ENCODE peak calls at places on chromosomes 13 and 19, in six cellular contexts. O is CD4-positive, alpha-beta memory T cell; W is endodermal cell; I is neural progenitor cell; C is thoracic aorta; B is transverse colon. X is an unnamed sample. For H3K4me1, the result is how much of the 10 kb centered on the place peaks cover.

GRCh38 chr13:107681611-107682010 is 533.7 kb downstream of the LIG4 start:
- DNase-seq in O (no peak), I (no peak), W (no peak), B (no peak), C (no peak), X (no peak)

GRCh38 chr13:46010148-46010547 is 42.4 kb downstream of the ZC3H13 start:
- DNase-seq in C (no peak), B (no peak), I (peak), O (no peak), W (peak), X (no peak)

GRCh38 chr13:79988573-79988972 is 352.4 kb downstream of the SPRY2 start:
- DNase-seq in O (no peak), B (peak), W (no peak), I (no peak), C (no peak), X (no peak)

GRCh38 chr19:16457195-16457953 is 14.4 kb downstream of the EPS15L1 start:
- DNase-seq in O (no peak), B (no peak), W (peak), C (no peak), I (peak), X (peak)

GRCh38 chr19:11377237-11377636 is 2.8 kb downstream of the SWSAP1 start:
- DNase-seq in C (no peak), B (peak), I (no peak), W (no peak), O (no peak), X (no peak)

GRCh38 chr19:52739576-52739975 is 4.7 kb upstream of the ZNF611 start:
- DNase-seq in O (no peak), B (no peak), C (no peak), I (no peak), W (peak), X (no peak)

GRCh38 chr19:15779756-15780476 is 7.5 kb upstream of the OR10H5 start:
- DNase-seq in C (peak), O (no peak), W (no peak), I (no peak), B (peak), X (peak)

GRCh38 chr19:9251236-9251635 is 506 bp downstream of the OR7E24 start:
- DNase-seq in W (no peak), B (no peak), I (no peak), O (no peak), C (no peak), X (no peak)

GRCh38 chr13:98221234-98221633 is 44.2 kb upstream of the RNF113B start:
- DNase-seq in I (no peak), W (peak), B (no peak), O (no peak), C (no peak), X (no peak)

GRCh38 chr19:3954107-3954506 is 16.8 kb downstream of the DAPK3 start:
- DNase-seq in I (no peak), W (peak), C (no peak), O (no peak), B (no peak), X (no peak)

GRCh38 chr13:77698211-77699058 is 948 bp downstream of the SLAIN1 start:
- DNase-seq in B (peak), W (peak), C (no peak), O (peak), I (peak), X (no peak)

GRCh38 chr13:24724714-24725113 is 39.3 kb upstream of the RNF17 start:
- DNase-seq in W (no peak), C (no peak), O (no peak), I (no peak), B (no peak), X (no peak)

GRCh38 chr13:30846311-30846710 is 59.8 kb upstream of the MEDAG start:
- DNase-seq in B (no peak), O (no peak), W (no peak), C (no peak), I (no peak), X (no peak)

GRCh38 chr19:16889429-16889882 is 657 bp downstream of the F2RL3 start:
- DNase-seq in B (no peak), W (no peak), O (no peak), C (no peak), I (no peak), X (no peak)

GRCh38 chr19:13835791-13836723 is 40.8 kb downstream of the ZSWIM4 start:
- DNase-seq in W (peak), I (no peak), B (no peak), O (peak), C (no peak), X (peak)

GRCh38 chr19:54418030-54418929 is 3.0 kb downstream of the TTYH1 start:
- DNase-seq in W (peak), B (no peak), C (no peak), O (peak), I (peak), X (no peak)

GRCh38 chr13:34152409-34152808 is 334.5 kb downstream of the RFC3 start:
- DNase-seq in O (no peak), I (no peak), B (no peak), C (no peak), W (no peak), X (no peak)

GRCh38 chr19:27774827-27775226 is 1438.1 kb downstream of the UQCRFS1 start:
- DNase-seq in C (no peak), O (no peak), I (no peak), W (peak), B (no peak), X (no peak)

GRCh38 chr13:21567714-21568113 is 36.3 kb downstream of the MICU2 start:
- DNase-seq in B (no peak), I (no peak), O (no peak), W (no peak), C (no peak), X (no peak)

GRCh38 chr19:17681505-17682125 is 6.5 kb downstream of the UNC13A start:
- DNase-seq in I (peak), B (no peak), C (no peak), W (peak), O (no peak), X (no peak)

GRCh38 chr19:28492616-28493015 is 720.3 kb downstream of the UQCRFS1 start:
- DNase-seq in W (no peak), C (no peak), B (no peak), O (no peak), I (no peak), X (no peak)

GRCh38 chr19:18995804-18996241 is 37.5 kb downstream of the SUGP2 start:
- DNase-seq in B (peak), I (peak), O (no peak), W (peak), C (no peak), X (no peak)

DNA sequence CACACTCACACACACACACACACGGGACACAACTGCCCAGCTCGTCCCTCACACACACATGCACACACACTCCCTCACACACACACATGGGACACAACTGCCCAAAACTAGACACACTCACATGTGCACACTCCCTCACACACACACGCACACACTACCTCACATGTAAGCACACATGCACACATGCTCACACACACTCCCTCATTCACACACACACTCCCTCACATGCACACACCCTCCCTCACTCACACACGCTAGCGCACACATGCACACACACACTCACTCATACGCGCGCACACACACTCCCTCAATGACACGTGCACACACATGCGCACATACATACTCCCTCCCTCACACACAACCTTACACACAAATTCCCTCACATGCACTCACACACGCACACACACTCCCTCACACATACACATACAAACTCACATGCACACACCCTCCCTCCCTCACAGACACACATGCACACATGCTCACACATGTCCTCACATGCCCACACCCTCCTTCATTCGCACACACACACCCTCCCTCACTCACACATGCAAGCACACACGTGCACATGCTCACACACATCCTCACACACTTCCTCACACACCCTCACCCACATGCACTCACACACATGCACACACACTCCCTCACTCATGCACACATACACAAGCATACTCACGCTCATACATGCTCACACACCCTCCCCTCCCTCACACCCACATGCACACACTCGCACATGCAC is 9.0 kb upstream of the RASA3 start:
- DNase-seq in W (no peak), I (no peak), C (no peak), B (no peak), O (no peak), X (peak)
- H3K4me1 ChIP-seq in W (under half), I (under half), C (under half), B (under half), O (half or more), X (under half)

GRCh38 chr19:1845642-1846041 is 2.6 kb downstream of the REXO1 start:
- DNase-seq in I (no peak), C (no peak), B (no peak), W (no peak), O (no peak), X (no peak)
- H3K4me1 ChIP-seq in I (under half), C (under half), B (under half), W (under half), O (half or more), X (under half)

GRCh38 chr19:6219592-6220290 is 60.0 kb downstream of the MLLT1 start:
- DNase-seq in O (no peak), W (no peak), I (no peak), B (no peak), C (no peak), X (no peak)
- H3K4me1 ChIP-seq in O (under half), W (under half), I (under half), B (under half), C (under half), X (under half)

GRCh38 chr19:43781630-43782310 is 997 bp upstream of the KCNN4 start:
- DNase-seq in O (no peak), C (no peak), W (no peak), B (no peak), I (no peak), X (no peak)
- H3K4me1 ChIP-seq in O (half or more), C (under half), W (under half), B (half or more), I (under half), X (under half)

DNA sequence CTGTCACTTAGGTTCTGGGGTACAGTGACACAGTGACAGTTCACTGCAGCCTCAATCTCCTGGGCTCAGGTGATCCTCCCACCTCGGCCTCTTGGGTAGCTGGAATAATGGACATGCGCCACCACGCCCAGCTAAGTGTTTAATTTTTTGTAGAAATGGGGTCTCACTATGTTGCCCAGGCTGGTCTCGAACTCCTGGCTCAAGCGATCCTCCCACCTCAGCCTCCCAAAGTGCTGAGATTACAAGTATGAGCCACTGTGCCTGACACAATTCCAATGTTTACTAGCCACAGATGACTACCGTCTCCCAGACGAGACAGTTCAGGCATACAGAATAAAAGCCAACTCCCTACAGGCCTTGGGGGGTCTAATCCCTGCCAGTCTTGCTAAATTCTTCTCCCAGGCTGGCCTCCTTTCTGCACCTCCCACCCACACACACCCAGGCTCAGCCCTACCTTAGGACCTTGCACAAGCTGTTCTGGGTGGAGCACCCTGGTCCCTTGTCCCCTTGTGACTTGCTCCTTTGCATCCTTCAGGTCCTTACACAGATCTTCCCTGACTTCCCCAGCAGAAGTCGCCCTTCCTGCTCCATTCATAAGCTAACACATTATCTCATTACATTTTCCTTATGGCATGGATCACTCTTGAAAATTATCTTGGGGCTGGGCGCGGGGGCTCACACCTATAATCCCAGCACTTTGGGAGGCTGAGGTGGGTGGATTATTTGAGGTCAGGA is 106.4 kb downstream of the INSR start:
- DNase-seq in C (no peak), O (no peak), I (no peak), W (no peak), B (peak), X (no peak)
- H3K4me1 ChIP-seq in C (under half), O (under half), I (under half), W (under half), B (under half), X (under half)

X was measured in tibial artery.